ENCODE peak calls at places on chromosomes 12 and 14, in four cellular contexts. K, T, V and M are unnamed samples.

GRCh38 chr12:104303538-104304151 is at the start of gene EID3:
- DNase-seq in V (peak; percentile 73), T (peak; percentile 92), K (peak; percentile 84), M (peak; percentile 82)

GRCh38 chr12:40058721-40059190 is 47.1 kb downstream of the SLC2A13 start:
- DNase-seq in K (no peak), V (peak; percentile 5), T (no peak), M (no peak)

GRCh38 chr12:89988156-89988555 is 279.5 kb upstream of the ATP2B1 start:
- DNase-seq in K (no peak), V (peak; percentile 39), T (no peak), M (no peak)

GRCh38 chr12:1972856-1973317 is 31.4 kb downstream of the DCP1B start:
- DNase-seq in T (no peak), K (no peak), V (peak; percentile 63), M (peak; percentile 14)

GRCh38 chr12:47604474-47604873 is 101.4 kb downstream of the RPAP3 start:
- DNase-seq in V (peak; percentile 32), T (no peak), K (no peak), M (peak; percentile 49)

GRCh38 chr12:46617167-46617566 is 208.6 kb downstream of the SLC38A4 start:
- DNase-seq in K (no peak), V (peak; percentile 70), T (no peak), M (peak; percentile 77)

GRCh38 chr12:94427520-94428381 is 31.9 kb downstream of the CEP83 start:
- DNase-seq in K (no peak), T (no peak), V (peak; percentile 82), M (peak; percentile 86)

GRCh38 chr12:5487076-5487475 is 55.2 kb downstream of the NTF3 start:
- DNase-seq in T (no peak), V (no peak), K (no peak), M (no peak)

GRCh38 chr12:113348849-113349536 is 9.4 kb upstream of the PLBD2 start:
- DNase-seq in K (peak; percentile 24), T (no peak), V (no peak), M (no peak)

GRCh38 chr14:36514278-36515104 is 5.5 kb downstream of the NKX2-1 start:
- DNase-seq in T (no peak), V (no peak), K (peak; percentile 68), M (no peak)

GRCh38 chr12:132838464-132839080 is 9.9 kb upstream of the GOLGA3 start:
- DNase-seq in V (no peak), K (no peak), T (no peak), M (no peak)

GRCh38 chr12:84825149-84825548 is 87.5 kb downstream of the SLC6A15 start:
- DNase-seq in T (no peak), K (no peak), V (no peak), M (no peak)

GRCh38 chr14:34380446-34380845 is 81.6 kb downstream of the SPTSSA start:
- DNase-seq in K (no peak), V (no peak), T (no peak), M (no peak)

GRCh38 chr12:39127401-39127800 is 222.0 kb upstream of the CPNE8 start:
- DNase-seq in K (no peak), T (no peak), V (no peak), M (no peak)

GRCh38 chr14:43464968-43465367 is 1042.1 kb downstream of the FSCB start:
- DNase-seq in T (no peak), K (no peak), V (no peak), M (no peak)

GRCh38 chr12:29726321-29726692 is 57.4 kb downstream of the TMTC1 start:
- DNase-seq in V (peak; percentile 38), T (no peak), K (no peak), M (peak; percentile 86)

GRCh38 chr12:1948883-1949282 is 30.4 kb upstream of the CACNA2D4 start:
- DNase-seq in T (no peak), K (no peak), V (no peak), M (no peak)

GRCh38 chr12:47821346-47821706 is 1.6 kb upstream of the HDAC7 start:
- DNase-seq in K (no peak), V (no peak), T (no peak), M (no peak)

GRCh38 chr12:113186033-113186365 is 478 bp downstream of the RITA1 start:
- DNase-seq in T (no peak), V (peak; percentile 18), K (peak; percentile 45), M (peak; percentile 48)

GRCh38 chr14:56590535-56590951 is 10.9 kb downstream of the TMEM260 start:
- DNase-seq in K (peak; percentile 75), T (no peak), V (no peak), M (no peak)

GRCh38 chr14:100874411-100875091 is 29.0 kb downstream of the RTL1 start:
- DNase-seq in K (no peak), T (no peak), V (no peak), M (no peak)

GRCh38 chr14:81509838-81510452 is 23.7 kb downstream of the SEL1L start:
- DNase-seq in T (no peak), K (no peak), V (no peak), M (peak; percentile 39)

GRCh38 chr14:89007906-89008305 is 183.5 kb downstream of the TTC8 start:
- DNase-seq in T (no peak), V (no peak), K (no peak), M (no peak)

GRCh38 chr14:95497561-95498011 is 18.9 kb downstream of the SYNE3 start:
- DNase-seq in K (no peak), T (no peak), V (no peak), M (no peak)

GRCh38 chr12:68431786-68432185 is 99.6 kb upstream of the MDM1 start:
- DNase-seq in T (no peak), V (no peak), K (no peak), M (no peak)

GRCh38 chr14:59360923-59361794 is 104.0 kb downstream of the GPR135 start:
- DNase-seq in T (no peak), K (no peak), V (peak; percentile 82), M (peak; percentile 96)

GRCh38 chr12:5333096-5333495 is 98.8 kb upstream of the NTF3 start:
- DNase-seq in T (no peak), K (no peak), V (no peak), M (no peak)